ENCODE peak calls at places on chromosomes 5 and 9, in six cellular contexts. One of them, this sample, is unnamed.

GRCh38 chr9:69120380-69121154 is 53.5 kb upstream of the TJP2 start:
- DNase-seq in hepatocyte: peak; percentile 91
- DNase-seq in adipocyte: no peak
- DNase-seq in thoracic aorta: no peak
- DNase-seq in tibial artery: no peak
- DNase-seq in iPS DF 6.9: peak; percentile 86
- DNase-seq in this sample: no peak

GRCh38 chr5:78899922-78900362 is 85.2 kb downstream of the ARSB start:
- DNase-seq in hepatocyte: peak; percentile 28
- DNase-seq in adipocyte: peak; percentile 73
- DNase-seq in thoracic aorta: no peak
- DNase-seq in tibial artery: no peak
- DNase-seq in iPS DF 6.9: peak; percentile 41
- DNase-seq in this sample: peak; percentile 59

GRCh38 chr5:32531885-32532520 is 53.4 kb upstream of the SUB1 start:
- DNase-seq in hepatocyte: peak; percentile 71
- DNase-seq in adipocyte: peak; percentile 59
- DNase-seq in thoracic aorta: no peak
- DNase-seq in tibial artery: no peak
- DNase-seq in iPS DF 6.9: no peak
- DNase-seq in this sample: no peak

GRCh38 chr5:151810449-151810848 is 38.7 kb downstream of the G3BP1 start:
- DNase-seq in hepatocyte: no peak
- DNase-seq in adipocyte: no peak
- DNase-seq in thoracic aorta: no peak
- DNase-seq in tibial artery: no peak
- DNase-seq in iPS DF 6.9: no peak
- DNase-seq in this sample: no peak

GRCh38 chr9:130471411-130472183 is 26.8 kb downstream of the ASS1 start:
- DNase-seq in hepatocyte: no peak
- DNase-seq in adipocyte: no peak
- DNase-seq in thoracic aorta: no peak
- DNase-seq in tibial artery: no peak
- DNase-seq in iPS DF 6.9: no peak
- DNase-seq in this sample: peak; percentile 98

GRCh38 chr5:126947146-126948010 is 83.0 kb downstream of the MARCHF3 start:
- DNase-seq in hepatocyte: no peak
- DNase-seq in adipocyte: no peak
- DNase-seq in thoracic aorta: no peak
- DNase-seq in tibial artery: no peak
- DNase-seq in iPS DF 6.9: no peak
- DNase-seq in this sample: no peak

GRCh38 chr5:76811214-76811613 is 7.6 kb upstream of the F2RL1 start:
- DNase-seq in hepatocyte: no peak
- DNase-seq in adipocyte: no peak
- DNase-seq in thoracic aorta: no peak
- DNase-seq in tibial artery: no peak
- DNase-seq in iPS DF 6.9: no peak
- DNase-seq in this sample: no peak

GRCh38 chr5:179254638-179255271 is 90.5 kb downstream of the ADAMTS2 start:
- DNase-seq in hepatocyte: no peak
- DNase-seq in adipocyte: no peak
- DNase-seq in thoracic aorta: no peak
- DNase-seq in tibial artery: peak; percentile 46
- DNase-seq in iPS DF 6.9: no peak
- DNase-seq in this sample: no peak

GRCh38 chr9:87801013-87801412 is 75.1 kb downstream of the CTSL start:
- DNase-seq in hepatocyte: no peak
- DNase-seq in adipocyte: no peak
- DNase-seq in thoracic aorta: no peak
- DNase-seq in tibial artery: no peak
- DNase-seq in iPS DF 6.9: no peak
- DNase-seq in this sample: no peak

GRCh38 chr5:188488-189481 is 2.5 kb upstream of the LRRC14B start:
- DNase-seq in hepatocyte: peak; percentile 92
- DNase-seq in adipocyte: peak; percentile 95
- DNase-seq in thoracic aorta: peak; percentile 65
- DNase-seq in tibial artery: peak; percentile 90
- DNase-seq in iPS DF 6.9: peak; percentile 89
- DNase-seq in this sample: peak; percentile 88

GRCh38 chr9:135306699-135307098 is 172.9 kb upstream of the PPP1R26 start:
- DNase-seq in hepatocyte: no peak
- DNase-seq in adipocyte: no peak
- DNase-seq in thoracic aorta: no peak
- DNase-seq in tibial artery: no peak
- DNase-seq in iPS DF 6.9: no peak
- DNase-seq in this sample: no peak

GRCh38 chr9:125446581-125447094 is 185.0 kb downstream of the GAPVD1 start:
- DNase-seq in hepatocyte: no peak
- DNase-seq in adipocyte: no peak
- DNase-seq in thoracic aorta: no peak
- DNase-seq in tibial artery: no peak
- DNase-seq in iPS DF 6.9: no peak
- DNase-seq in this sample: peak; percentile 98

GRCh38 chr9:89154651-89155336 is 23.8 kb downstream of the SHC3 start:
- DNase-seq in hepatocyte: no peak
- DNase-seq in adipocyte: peak; percentile 77
- DNase-seq in thoracic aorta: no peak
- DNase-seq in tibial artery: no peak
- DNase-seq in iPS DF 6.9: no peak
- DNase-seq in this sample: no peak

GRCh38 chr5:134906811-134907210 is 1.9 kb downstream of the PCBD2 start:
- DNase-seq in hepatocyte: no peak
- DNase-seq in adipocyte: no peak
- DNase-seq in thoracic aorta: no peak
- DNase-seq in tibial artery: no peak
- DNase-seq in iPS DF 6.9: no peak
- DNase-seq in this sample: no peak

GRCh38 chr9:36855443-36856315 is 178.4 kb downstream of the PAX5 start:
- DNase-seq in hepatocyte: peak; percentile 36
- DNase-seq in adipocyte: no peak
- DNase-seq in thoracic aorta: no peak
- DNase-seq in tibial artery: no peak
- DNase-seq in iPS DF 6.9: peak; percentile 63
- DNase-seq in this sample: no peak

GRCh38 chr9:88072831-88073365 is 65.4 kb downstream of the SPATA31C2 start:
- DNase-seq in hepatocyte: no peak
- DNase-seq in adipocyte: peak; percentile 7
- DNase-seq in thoracic aorta: no peak
- DNase-seq in tibial artery: no peak
- DNase-seq in iPS DF 6.9: no peak
- DNase-seq in this sample: no peak

GRCh38 chr5:42988568-42988967 is 51.6 kb downstream of the ANXA2R start:
- DNase-seq in hepatocyte: no peak
- DNase-seq in adipocyte: no peak
- DNase-seq in thoracic aorta: no peak
- DNase-seq in tibial artery: no peak
- DNase-seq in iPS DF 6.9: no peak
- DNase-seq in this sample: no peak

GRCh38 chr5:126868961-126869451 is 92.1 kb downstream of the LMNB1 start:
- DNase-seq in hepatocyte: peak; percentile 39
- DNase-seq in adipocyte: peak; percentile 59
- DNase-seq in thoracic aorta: no peak
- DNase-seq in tibial artery: no peak
- DNase-seq in iPS DF 6.9: no peak
- DNase-seq in this sample: no peak

GRCh38 chr9:37302277-37302676 is 120.2 kb upstream of the GRHPR start:
- DNase-seq in hepatocyte: no peak
- DNase-seq in adipocyte: no peak
- DNase-seq in thoracic aorta: no peak
- DNase-seq in tibial artery: no peak
- DNase-seq in iPS DF 6.9: no peak
- DNase-seq in this sample: no peak

GRCh38 chr9:116952434-116952805 is 265.3 kb downstream of the TRIM32 start:
- DNase-seq in hepatocyte: no peak
- DNase-seq in adipocyte: no peak
- DNase-seq in thoracic aorta: no peak
- DNase-seq in tibial artery: no peak
- DNase-seq in iPS DF 6.9: no peak
- DNase-seq in this sample: no peak

GRCh38 chr9:127981559-127982121 is 851 bp upstream of the EEIG1 start:
- DNase-seq in hepatocyte: peak; percentile 15
- DNase-seq in adipocyte: no peak
- DNase-seq in thoracic aorta: no peak
- DNase-seq in tibial artery: peak; percentile 69
- DNase-seq in iPS DF 6.9: no peak
- DNase-seq in this sample: no peak

GRCh38 chr5:161085081-161085480 is 233.1 kb upstream of the ATP10B start:
- DNase-seq in hepatocyte: no peak
- DNase-seq in adipocyte: no peak
- DNase-seq in thoracic aorta: no peak
- DNase-seq in tibial artery: no peak
- DNase-seq in iPS DF 6.9: no peak
- DNase-seq in this sample: no peak

GRCh38 chr5:97550164-97550563 is 367.1 kb upstream of the RIOK2 start:
- DNase-seq in hepatocyte: no peak
- DNase-seq in adipocyte: peak; percentile 53
- DNase-seq in thoracic aorta: no peak
- DNase-seq in tibial artery: no peak
- DNase-seq in iPS DF 6.9: no peak
- DNase-seq in this sample: peak; percentile 28

GRCh38 chr5:73638344-73639095 is 12.5 kb downstream of the ARHGEF28 start:
- DNase-seq in hepatocyte: no peak
- DNase-seq in adipocyte: peak; percentile 67
- DNase-seq in thoracic aorta: no peak
- DNase-seq in tibial artery: no peak
- DNase-seq in iPS DF 6.9: no peak
- DNase-seq in this sample: peak; percentile 18

GRCh38 chr5:38380522-38380921 is 122.2 kb downstream of the EGFLAM start:
- DNase-seq in hepatocyte: no peak
- DNase-seq in adipocyte: no peak
- DNase-seq in thoracic aorta: no peak
- DNase-seq in tibial artery: no peak
- DNase-seq in iPS DF 6.9: no peak
- DNase-seq in this sample: no peak

GRCh38 chr5:61732376-61732775 is 400.3 kb downstream of the ZSWIM6 start:
- DNase-seq in hepatocyte: no peak
- DNase-seq in adipocyte: no peak
- DNase-seq in thoracic aorta: no peak
- DNase-seq in tibial artery: no peak
- DNase-seq in iPS DF 6.9: no peak
- DNase-seq in this sample: no peak
- H3K4me3 ChIP-seq in hepatocyte: no peak overlapping the region
- H3K4me3 ChIP-seq in adipocyte: peak overlapping the region; percentile 19
- H3K4me3 ChIP-seq in thoracic aorta: peak overlapping the region; percentile 48
- H3K4me3 ChIP-seq in tibial artery: no peak overlapping the region
- H3K4me3 ChIP-seq in iPS DF 6.9: no peak overlapping the region
- H3K4me3 ChIP-seq in this sample: no peak overlapping the region

DNA sequence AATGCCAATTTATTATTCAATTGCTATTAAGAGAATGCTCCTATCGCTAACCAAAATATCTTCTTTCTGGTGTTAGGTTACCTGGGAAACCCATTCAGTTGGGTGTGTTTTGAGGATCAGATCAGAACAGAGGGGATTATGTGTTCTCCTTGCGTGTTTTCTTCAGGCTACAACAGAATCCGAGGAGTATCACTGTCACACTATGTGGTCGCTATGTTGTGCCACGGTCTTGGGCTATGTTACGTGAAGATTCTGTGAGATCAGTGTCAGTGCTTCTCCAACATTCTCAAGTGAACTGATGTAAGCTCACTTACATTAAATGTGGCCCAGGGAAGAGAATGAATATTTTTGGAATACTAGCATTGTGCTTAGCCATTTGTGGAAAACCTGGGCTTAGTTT is 39.0 kb downstream of the ADCY2 start:
- DNase-seq in hepatocyte: no peak
- DNase-seq in adipocyte: no peak
- DNase-seq in thoracic aorta: no peak
- DNase-seq in tibial artery: no peak
- DNase-seq in iPS DF 6.9: no peak
- DNase-seq in this sample: no peak
- H3K4me1 ChIP-seq in hepatocyte: no peaks in the 10 kb centered on the region
- H3K4me1 ChIP-seq in adipocyte: no peaks in the 10 kb centered on the region
- H3K4me1 ChIP-seq in thoracic aorta: no peaks in the 10 kb centered on the region
- H3K4me1 ChIP-seq in tibial artery: peaks cover 7% of the 10 kb centered on the region
- H3K4me1 ChIP-seq in iPS DF 6.9: no peaks in the 10 kb centered on the region
- H3K4me1 ChIP-seq in this sample: no peaks in the 10 kb centered on the region

GRCh38 chr9:107633375-107633774 is 143.8 kb upstream of the KLF4 start:
- DNase-seq in hepatocyte: no peak
- DNase-seq in adipocyte: no peak
- DNase-seq in thoracic aorta: no peak
- DNase-seq in tibial artery: no peak
- DNase-seq in iPS DF 6.9: no peak
- DNase-seq in this sample: no peak
- H3K4me3 ChIP-seq in hepatocyte: no peak overlapping the region
- H3K4me3 ChIP-seq in adipocyte: no peak overlapping the region
- H3K4me3 ChIP-seq in thoracic aorta: no peak overlapping the region
- H3K4me3 ChIP-seq in tibial artery: no peak overlapping the region
- H3K4me3 ChIP-seq in iPS DF 6.9: no peak overlapping the region
- H3K4me3 ChIP-seq in this sample: no peak overlapping the region

GRCh38 chr5:181259283-181259682 is 1.7 kb downstream of the TRIM52 start:
- DNase-seq in hepatocyte: no peak
- DNase-seq in adipocyte: no peak
- DNase-seq in thoracic aorta: no peak
- DNase-seq in tibial artery: no peak
- DNase-seq in iPS DF 6.9: no peak
- DNase-seq in this sample: no peak
- H3K4me1 ChIP-seq in hepatocyte: peaks cover 24% of the 10 kb centered on the region
- H3K4me1 ChIP-seq in adipocyte: peaks cover 64% of the 10 kb centered on the region
- H3K4me1 ChIP-seq in thoracic aorta: peaks cover 45% of the 10 kb centered on the region
- H3K4me1 ChIP-seq in tibial artery: peaks cover 67% of the 10 kb centered on the region
- H3K4me1 ChIP-seq in iPS DF 6.9: peaks cover 2% of the 10 kb centered on the region
- H3K4me1 ChIP-seq in this sample: peaks cover 9% of the 10 kb centered on the region

GRCh38 chr9:115133649-115134048 is 15.7 kb upstream of the TNC start:
- DNase-seq in hepatocyte: no peak
- DNase-seq in adipocyte: peak; percentile 34
- DNase-seq in thoracic aorta: no peak
- DNase-seq in tibial artery: no peak
- DNase-seq in iPS DF 6.9: no peak
- DNase-seq in this sample: peak; percentile 62
- H3K4me3 ChIP-seq in hepatocyte: no peak overlapping the region
- H3K4me3 ChIP-seq in adipocyte: no peak overlapping the region
- H3K4me3 ChIP-seq in thoracic aorta: no peak overlapping the region
- H3K4me3 ChIP-seq in tibial artery: no peak overlapping the region
- H3K4me3 ChIP-seq in iPS DF 6.9: no peak overlapping the region
- H3K4me3 ChIP-seq in this sample: no peak overlapping the region

DNA sequence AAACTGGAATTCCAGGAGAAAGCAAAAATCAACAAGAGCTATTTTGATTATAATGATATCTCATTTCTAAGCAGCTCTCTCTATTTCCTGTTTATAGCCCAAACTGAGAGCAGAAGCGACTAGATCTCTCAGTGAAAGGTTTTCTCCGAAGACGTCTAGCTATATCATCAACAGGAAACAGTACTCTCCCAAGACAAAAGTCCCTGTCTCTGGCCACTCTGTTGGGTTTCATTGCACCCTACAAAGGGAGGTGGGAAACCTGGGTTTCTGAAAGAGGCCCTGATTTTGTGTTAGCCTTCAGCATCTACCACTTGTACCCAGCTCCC is 188.3 kb downstream of the PALM2AKAP2 start:
- DNase-seq in hepatocyte: no peak
- DNase-seq in adipocyte: no peak
- DNase-seq in thoracic aorta: no peak
- DNase-seq in tibial artery: no peak
- DNase-seq in iPS DF 6.9: no peak
- DNase-seq in this sample: no peak
- H3K4me1 ChIP-seq in hepatocyte: no peaks in the 10 kb centered on the region
- H3K4me1 ChIP-seq in adipocyte: peaks cover 9% of the 10 kb centered on the region
- H3K4me1 ChIP-seq in thoracic aorta: peaks cover 4% of the 10 kb centered on the region
- H3K4me1 ChIP-seq in tibial artery: peaks cover 22% of the 10 kb centered on the region
- H3K4me1 ChIP-seq in iPS DF 6.9: no peaks in the 10 kb centered on the region
- H3K4me1 ChIP-seq in this sample: peaks cover 4% of the 10 kb centered on the region

This sample was measured in SJCRH30.